ENCODE peak calls at places on chromosome 5, in six cellular contexts. F is fibroblast of lung; I is aorta; R is Peyer's patch; V is CD4-positive, alpha-beta memory T cell; Y is mammary epithelial cell. X is an unnamed sample.

GRCh38 chr5:142320851-142321560 is 3.8 kb downstream of the SPRY4 start:
- DNase-seq in F (peak; percentile 40), Y (no peak), I (no peak), R (no peak), V (no peak), X (no peak)

GRCh38 chr5:148554621-148555020 is 99.7 kb downstream of the HTR4 start:
- DNase-seq in F (no peak), Y (no peak), V (no peak), R (no peak), I (no peak), X (no peak)

GRCh38 chr5:5103249-5103648 is 36.9 kb upstream of the ADAMTS16 start:
- DNase-seq in R (no peak), I (no peak), F (peak; percentile 78), V (no peak), Y (no peak), X (no peak)

GRCh38 chr5:55231476-55232193 is 1.8 kb downstream of the CCNO start:
- DNase-seq in I (no peak), V (no peak), R (no peak), Y (no peak), F (peak; percentile 12), X (no peak)

GRCh38 chr5:14773588-14773987 is 98.0 kb downstream of the ANKH start:
- DNase-seq in Y (no peak), R (no peak), I (no peak), F (no peak), V (no peak), X (no peak)

GRCh38 chr5:91049800-91050199 is 333.3 kb downstream of the ARRDC3 start:
- DNase-seq in V (no peak), I (no peak), F (peak; percentile 62), R (no peak), Y (peak; percentile 31), X (no peak)

GRCh38 chr5:134098690-134099089 is 15.8 kb upstream of the TCF7 start:
- DNase-seq in R (no peak), V (no peak), I (no peak), F (no peak), Y (no peak), X (no peak)

GRCh38 chr5:43315262-43315661 is 2.0 kb upstream of the HMGCS1 start:
- DNase-seq in R (no peak), V (no peak), I (no peak), Y (peak; percentile 92), F (peak; percentile 66), X (no peak)

GRCh38 chr5:16057277-16057676 is 122.3 kb downstream of the MARCHF11 start:
- DNase-seq in Y (peak; percentile 48), F (peak; percentile 54), I (no peak), V (no peak), R (no peak), X (no peak)

GRCh38 chr5:160269017-160269416 is 39.7 kb downstream of the FABP6 start:
- DNase-seq in F (peak; percentile 68), R (peak; percentile 30), V (no peak), I (peak; percentile 92), Y (peak; percentile 56), X (no peak)

GRCh38 chr5:59346514-59346913 is 547.0 kb downstream of the PDE4D start:
- DNase-seq in F (no peak), I (no peak), V (no peak), R (no peak), Y (no peak), X (no peak)

GRCh38 chr5:55820488-55820887 is 30.7 kb upstream of the IL31RA start:
- DNase-seq in R (no peak), I (no peak), V (no peak), Y (no peak), F (peak; percentile 49), X (no peak)

GRCh38 chr5:90015584-90016018 is 394.0 kb downstream of the CETN3 start:
- DNase-seq in Y (peak; percentile 3), V (no peak), I (no peak), R (no peak), F (peak; percentile 79), X (no peak)

GRCh38 chr5:157955541-157956172 is 96.7 kb upstream of the CLINT1 start:
- DNase-seq in F (peak; percentile 7), R (no peak), Y (peak; percentile 93), I (no peak), V (no peak), X (no peak)

GRCh38 chr5:77937015-77937908 is 161.1 kb upstream of the TBCA start:
- DNase-seq in I (no peak), F (no peak), Y (no peak), V (no peak), R (no peak), X (peak; percentile 6)

GRCh38 chr5:72433520-72433919 is 73.7 kb downstream of the ZNF366 start:
- DNase-seq in R (no peak), F (peak; percentile 37), Y (no peak), I (no peak), V (no peak), X (no peak)

GRCh38 chr5:15021286-15022046 is 149.9 kb upstream of the ANKH start:
- DNase-seq in I (no peak), Y (no peak), V (no peak), R (no peak), F (peak; percentile 91), X (no peak)

GRCh38 chr5:179318193-179318955 is 26.9 kb downstream of the ADAMTS2 start:
- DNase-seq in R (no peak), V (no peak), Y (no peak), I (peak; percentile 42), F (peak; percentile 20), X (no peak)

GRCh38 chr5:178224403-178224802 is 8.2 kb downstream of the PHYKPL start:
- DNase-seq in Y (no peak), V (no peak), R (no peak), I (no peak), F (no peak), X (no peak)

GRCh38 chr5:139131062-139131856 is 66.9 kb downstream of the SIL1 start:
- DNase-seq in F (peak; percentile 74), Y (no peak), I (peak; percentile 65), V (no peak), R (no peak), X (no peak)

GRCh38 chr5:73691301-73691700 is 65.3 kb downstream of the ARHGEF28 start:
- DNase-seq in I (no peak), F (peak; percentile 61), V (no peak), R (no peak), Y (no peak), X (no peak)

DNA sequence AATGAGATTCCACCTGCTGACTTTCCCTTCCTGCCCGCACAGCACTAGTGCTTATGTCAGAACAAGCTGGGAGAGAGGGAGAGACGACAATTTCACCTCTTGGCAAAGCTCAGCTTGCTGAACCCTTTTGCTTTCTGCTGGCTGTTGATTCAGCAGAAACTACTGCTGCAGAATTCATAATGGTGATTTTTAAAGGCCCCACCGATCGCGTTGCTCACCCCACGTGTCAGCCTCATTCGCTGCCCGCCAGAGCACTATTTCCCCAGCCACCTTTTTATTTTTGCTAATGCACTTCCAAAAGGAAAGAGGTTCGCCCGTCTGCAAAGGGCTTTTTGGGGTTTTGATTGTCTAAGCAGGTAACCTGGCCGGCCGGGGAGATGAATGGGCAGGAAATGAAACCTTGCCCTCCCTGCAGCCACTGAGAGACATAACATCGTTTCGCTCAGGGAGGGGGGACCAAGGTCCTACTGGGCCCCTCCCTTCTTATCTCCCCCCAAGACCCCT is 1.3 kb downstream of the PPP2R2B start:
- DNase-seq in F (peak; percentile 26), Y (no peak), I (no peak), R (no peak), V (no peak), X (no peak)
- H3K4me3 ChIP-seq in F (no peak overlapping the region), Y (peak overlapping the region; percentile 57), I (peak overlapping the region; percentile 89), R (peak overlapping the region; percentile 45), V (peak overlapping the region; percentile 57), X (peak overlapping the region; percentile 84)

GRCh38 chr5:36457511-36458260 is 148.7 kb upstream of the SLC1A3 start:
- DNase-seq in V (no peak), Y (no peak), R (no peak), I (no peak), F (peak; percentile 88), X (no peak)

GRCh38 chr5:36447776-36448175 is 146.1 kb upstream of the RANBP3L start:
- DNase-seq in Y (peak; percentile 40), R (no peak), F (no peak), I (no peak), V (no peak), X (no peak)

GRCh38 chr5:36450229-36451024 is 148.7 kb upstream of the RANBP3L start:
- DNase-seq in R (no peak), Y (peak; percentile 61), F (peak; percentile 73), V (no peak), I (no peak), X (no peak)

GRCh38 chr5:36452394-36453100 is 150.8 kb upstream of the RANBP3L start:
- DNase-seq in F (no peak), R (no peak), V (no peak), Y (peak; percentile 89), I (no peak), X (no peak)
- H3K27ac ChIP-seq in F (no peak overlapping the region), R (no peak overlapping the region), V (no peak overlapping the region), Y (peak overlapping the region; percentile 87), I (no peak overlapping the region), X (no peak overlapping the region)

GRCh38 chr5:132266836-132267160 is 9.3 kb downstream of the PDLIM4 start:
- DNase-seq in I (no peak), Y (no peak), R (no peak), V (no peak), F (no peak), X (no peak)
- H3K4me1 ChIP-seq in I (no peaks in the 10 kb centered on the region), Y (peaks cover 50% of the 10 kb centered on the region), R (peaks cover 5% of the 10 kb centered on the region), V (no peaks in the 10 kb centered on the region), F (peaks cover 49% of the 10 kb centered on the region), X (no peaks in the 10 kb centered on the region)

GRCh38 chr5:150757087-150757649 is 1.6 kb downstream of the DCTN4 start:
- DNase-seq in F (no peak), R (no peak), I (no peak), V (no peak), Y (peak; percentile 29), X (no peak)
- H3K4me3 ChIP-seq in F (peak overlapping the region; percentile 49), R (peak overlapping the region; percentile 77), I (no peak overlapping the region), V (no peak overlapping the region), Y (peak overlapping the region; percentile 75), X (peak overlapping the region; percentile 92)

GRCh38 chr5:36836831-36837230 is 39.7 kb upstream of the NIPBL start:
- DNase-seq in I (no peak), F (no peak), Y (no peak), R (no peak), V (no peak), X (no peak)

GRCh38 chr5:36841657-36842056 is 34.9 kb upstream of the NIPBL start:
- DNase-seq in R (no peak), F (no peak), Y (no peak), I (no peak), V (no peak), X (no peak)

GRCh38 chr5:36840077-36840476 is 36.5 kb upstream of the NIPBL start:
- DNase-seq in I (no peak), V (no peak), Y (no peak), R (no peak), F (no peak), X (no peak)

GRCh38 chr5:36842087-36842486 is 34.5 kb upstream of the NIPBL start:
- DNase-seq in I (no peak), F (no peak), R (no peak), Y (no peak), V (no peak), X (no peak)

DNA sequence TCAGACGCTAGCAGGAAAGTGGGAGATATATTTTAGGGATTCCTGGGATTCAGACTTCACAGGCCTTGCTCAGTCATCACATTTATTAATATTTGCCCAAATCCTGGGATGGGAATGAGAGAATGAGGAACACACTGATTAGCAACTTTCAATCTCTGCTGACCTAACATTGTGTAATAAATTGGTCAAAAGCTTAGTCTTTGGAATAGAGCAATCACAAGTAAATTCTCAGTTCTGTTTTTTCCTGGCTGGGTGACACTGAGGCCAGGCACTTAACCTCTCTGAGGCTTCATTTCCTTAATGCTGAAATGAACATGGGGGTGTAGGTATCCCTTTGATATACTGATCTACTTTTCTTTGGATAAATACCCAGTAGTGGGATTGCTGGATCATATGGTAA is 37.1 kb upstream of the NIPBL start:
- DNase-seq in I (no peak), V (no peak), R (no peak), Y (no peak), F (no peak), X (no peak)
- H3K27ac ChIP-seq in I (no peak overlapping the region), V (no peak overlapping the region), R (no peak overlapping the region), Y (no peak overlapping the region), F (no peak overlapping the region), X (no peak overlapping the region)

X was measured in CD4-positive, CD25-positive, alpha-beta regulatory T cell.